ENCODE peak calls at places on chromosome 3, in four cellular contexts. U, Y, N and Z are unnamed samples.

GRCh38 chr3:16721494-16721893 is 116.3 kb upstream of the DAZL start:
- DNase-seq in U (no peak), N (no peak), Y (no peak), Z (no peak)

GRCh38 chr3:114115151-114115550 is 58.6 kb downstream of the QTRT2 start:
- DNase-seq in U (no peak), N (no peak), Y (no peak), Z (no peak)

GRCh38 chr3:176814252-176814651 is 383.0 kb downstream of the TBL1XR1 start:
- DNase-seq in Y (peak; percentile 32), N (no peak), U (peak; percentile 74), Z (peak; percentile 95)

GRCh38 chr3:103693831-103694230 is 1259.0 kb downstream of the ZPLD1 start:
- DNase-seq in N (no peak), U (no peak), Y (no peak), Z (no peak)

GRCh38 chr3:64654013-64654412 is 33.8 kb downstream of the ADAMTS9 start:
- DNase-seq in Y (no peak), N (no peak), U (no peak), Z (no peak)

GRCh38 chr3:130699765-130700164 is 46.9 kb downstream of the PIK3R4 start:
- DNase-seq in Y (peak; percentile 30), U (peak; percentile 27), N (no peak), Z (peak; percentile 69)

GRCh38 chr3:183586477-183586876 is 31.0 kb upstream of the KLHL6 start:
- DNase-seq in N (no peak), Y (no peak), U (no peak), Z (no peak)

GRCh38 chr3:141521781-141522180 is 35.0 kb downstream of the RASA2 start:
- DNase-seq in N (no peak), Y (no peak), U (no peak), Z (no peak)

GRCh38 chr3:42139740-42140453 is 48.7 kb downstream of the TRAK1 start:
- DNase-seq in U (no peak), N (no peak), Y (no peak), Z (no peak)

GRCh38 chr3:40876019-40876418 is 323.3 kb upstream of the CTNNB1 start:
- DNase-seq in Y (no peak), U (no peak), N (no peak), Z (no peak)

GRCh38 chr3:120470870-120471269 is 20.1 kb upstream of the FSTL1 start:
- DNase-seq in N (no peak), Y (no peak), U (no peak), Z (no peak)

GRCh38 chr3:139564290-139564861 is 24.8 kb upstream of the RBP1 start:
- DNase-seq in U (peak; percentile 13), N (no peak), Y (no peak), Z (peak; percentile 69)

GRCh38 chr3:116877968-116878367 is 168.4 kb downstream of the TUSC7 start:
- DNase-seq in U (no peak), Y (no peak), N (peak; percentile 13), Z (no peak)

GRCh38 chr3:103389356-103389755 is 954.5 kb downstream of the ZPLD1 start:
- DNase-seq in Y (no peak), N (no peak), U (no peak), Z (no peak)

GRCh38 chr3:179961081-179962078 is 75.4 kb downstream of the PEX5L start:
- DNase-seq in N (peak; percentile 71), U (no peak), Y (no peak), Z (no peak)

GRCh38 chr3:184299488-184300376 is 691 bp downstream of the PSMD2 start:
- DNase-seq in N (no peak), Y (no peak), U (peak; percentile 41), Z (no peak)

GRCh38 chr3:128167973-128168674 is 14.8 kb downstream of the EEFSEC start:
- DNase-seq in N (no peak), Y (peak; percentile 99), U (no peak), Z (no peak)

GRCh38 chr3:153289334-153289808 is 127.3 kb downstream of the RAP2B start:
- DNase-seq in Y (no peak), N (no peak), U (peak; percentile 80), Z (no peak)

GRCh38 chr3:98005438-98005837 is 29.7 kb downstream of the GABRR3 start:
- DNase-seq in N (no peak), Y (no peak), U (no peak), Z (no peak)

GRCh38 chr3:31132132-31132769 is 237.8 kb upstream of the GADL1 start:
- DNase-seq in Y (peak; percentile 39), U (peak; percentile 38), N (peak; percentile 21), Z (peak; percentile 58)

GRCh38 chr3:32455609-32456428 is 46.8 kb downstream of the CMTM6 start:
- DNase-seq in U (no peak), Y (no peak), N (no peak), Z (no peak)

GRCh38 chr3:197002701-197003454 is 26.7 kb downstream of the MELTF start:
- DNase-seq in Y (peak; percentile 30), U (peak; percentile 87), N (no peak), Z (peak; percentile 67)

GRCh38 chr3:111872948-111873347 is 13.9 kb downstream of the PHLDB2 start:
- DNase-seq in U (no peak), N (no peak), Y (no peak), Z (no peak)

DNA sequence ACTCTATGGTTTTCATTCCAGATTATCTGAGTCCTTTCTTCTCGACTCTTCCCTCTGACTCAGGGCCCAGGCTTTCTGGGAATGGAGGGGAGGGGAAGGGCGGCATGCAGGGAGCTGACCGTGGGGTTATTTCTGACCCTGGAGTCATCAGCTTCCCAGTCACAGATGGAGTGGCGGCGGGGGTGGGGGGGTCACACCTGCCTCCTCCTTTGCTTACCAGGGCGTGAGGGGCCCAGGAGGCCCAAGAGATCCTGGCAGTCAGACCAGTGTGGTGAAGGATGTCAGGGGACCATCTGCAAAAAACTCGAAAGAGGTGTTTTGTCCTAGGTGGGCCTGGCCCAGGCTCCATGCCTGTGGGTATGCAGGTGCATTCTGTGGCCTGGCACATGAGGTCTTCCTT is 996 bp upstream of the XIRP1 start:
- DNase-seq in N (no peak), Y (no peak), U (no peak), Z (no peak)
- TF ChIP-seq REST in N (no peak), Y (no peak), U (no peak), Z (no peak)

DNA sequence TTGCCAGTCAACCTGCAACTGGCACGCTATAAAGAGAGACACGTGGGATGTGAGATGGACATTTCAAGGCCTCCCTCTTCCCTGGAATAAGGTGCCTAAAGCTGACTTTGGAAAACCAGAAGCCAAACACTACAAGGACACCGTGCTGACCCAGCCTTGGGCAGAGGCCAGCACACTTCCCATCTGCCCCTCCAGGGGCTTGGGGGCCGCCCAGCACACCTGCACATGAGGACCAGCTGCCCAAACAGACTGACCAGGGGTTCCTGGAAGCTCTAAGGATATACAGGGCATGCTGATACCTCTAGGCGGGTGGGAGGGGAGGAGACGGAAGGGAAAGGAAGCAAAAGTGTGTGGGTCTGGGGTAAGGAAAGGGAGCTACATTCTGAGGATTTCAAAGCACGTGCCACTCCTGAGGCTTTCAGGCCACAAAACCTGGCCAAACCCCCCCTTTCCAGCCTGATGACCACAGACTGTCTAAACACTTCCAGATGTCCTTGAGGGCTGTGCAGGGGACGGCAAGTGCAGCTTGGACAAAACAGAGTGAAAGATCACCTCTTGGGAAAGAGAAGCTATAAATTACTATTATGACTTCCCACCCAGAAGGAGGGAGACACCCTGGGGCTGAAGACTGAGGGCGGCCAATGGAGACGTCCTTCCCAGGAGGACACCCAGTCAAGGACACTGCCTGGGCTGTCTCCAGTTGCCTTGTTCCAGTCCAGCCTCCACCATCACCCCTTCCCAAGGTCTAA is 57.9 kb downstream of the ADCY5 start:
- DNase-seq in U (no peak), Y (no peak), N (no peak), Z (no peak)
- TF ChIP-seq CREB1 in U (no peak), Y (no peak), N (no peak), Z (no peak)

GRCh38 chr3:163552659-163552966 is 1525.7 kb downstream of the SI start:
- DNase-seq in Y (no peak), N (no peak), U (peak; percentile 36), Z (no peak)

GRCh38 chr3:163547045-163547692 is 1531.1 kb downstream of the SI start:
- DNase-seq in Y (no peak), U (no peak), N (no peak), Z (no peak)

GRCh38 chr3:163543558-163544189 is 1534.6 kb downstream of the SI start:
- DNase-seq in N (no peak), U (no peak), Y (no peak), Z (no peak)

DNA sequence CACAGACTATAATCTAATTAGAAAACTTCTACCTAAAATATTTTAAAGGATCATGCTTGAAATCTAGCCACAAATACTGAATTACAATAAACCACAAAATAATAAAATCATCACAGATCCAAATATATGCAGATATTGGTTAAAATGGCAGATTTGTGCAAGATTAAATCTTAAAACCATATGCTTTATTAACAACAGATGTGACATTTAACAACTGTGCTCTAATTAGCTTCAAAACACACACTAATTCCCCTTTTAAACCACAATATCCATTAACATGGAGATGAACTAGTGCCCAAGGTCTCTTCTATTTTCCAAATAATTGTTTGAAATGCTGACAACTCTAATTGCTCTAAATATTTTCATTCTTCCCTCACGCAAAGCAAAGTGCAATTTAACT is 1530.3 kb downstream of the SI start:
- DNase-seq in N (no peak), Y (no peak), U (no peak), Z (no peak)
- H2AFZ ChIP-seq in N (no peak overlapping the region), Y (no peak overlapping the region), U (no peak overlapping the region), Z (no peak overlapping the region)

GRCh38 chr3:79817224-79817623 is 49.4 kb upstream of the ROBO1 start:
- DNase-seq in U (no peak), N (no peak), Y (no peak), Z (no peak)
- TF ChIP-seq REST in U (no peak), N (no peak), Y (no peak), Z (no peak)

DNA sequence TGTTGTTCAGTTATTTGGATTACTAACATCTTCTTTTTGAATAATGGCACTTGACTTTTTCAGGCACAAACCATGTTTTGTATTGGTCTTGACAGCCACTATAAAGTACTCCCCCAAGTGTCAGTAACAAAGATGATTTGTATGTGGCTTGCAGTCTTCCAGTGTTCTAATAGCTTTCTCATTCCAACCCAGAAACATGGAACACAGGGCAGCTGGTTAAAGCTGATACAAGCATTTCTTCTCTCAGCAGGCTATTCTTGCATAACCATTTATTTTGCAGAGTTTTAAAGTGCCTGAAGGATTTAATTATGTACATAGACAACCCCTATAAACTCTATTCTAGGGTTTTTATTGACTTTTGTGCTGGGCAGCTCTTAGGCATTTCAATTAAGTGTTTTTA is 420.4 kb downstream of the MECOM start:
- DNase-seq in N (no peak), U (no peak), Y (no peak), Z (no peak)
- TF ChIP-seq CREB1 in N (no peak), U (no peak), Y (no peak), Z (no peak)